ENCODE peak calls at places on chromosomes 7 and 10, in six cellular contexts. A, T, J, X, I and H are unnamed samples.

GRCh38 chr7:83475403-83475802 is 173.5 kb downstream of the SEMA3E start:
- DNase-seq in A (no peak), T (no peak), J (peak; percentile 12), X (peak; percentile 6), I (no peak), H (no peak)

GRCh38 chr7:50262916-50263690 is 41.4 kb upstream of the IKZF1 start:
- DNase-seq in A (no peak), T (no peak), J (no peak), X (no peak), I (no peak), H (no peak)

GRCh38 chr10:28732091-28732490 is 54.8 kb downstream of the BAMBI start:
- DNase-seq in A (no peak), T (no peak), J (no peak), X (no peak), I (no peak), H (no peak)

GRCh38 chr7:123460616-123461015 is 73.8 kb downstream of the IQUB start:
- DNase-seq in A (peak; percentile 87), T (no peak), J (no peak), X (no peak), I (no peak), H (no peak)

GRCh38 chr10:23694446-23694920 is 255.6 kb downstream of the OTUD1 start:
- DNase-seq in A (no peak), T (no peak), J (no peak), X (no peak), I (no peak), H (no peak)

GRCh38 chr10:80500572-80501380 is 36.9 kb upstream of the SH2D4B start:
- DNase-seq in A (peak; percentile 69), T (peak; percentile 58), J (no peak), X (no peak), I (no peak), H (peak; percentile 62)

GRCh38 chr10:22534849-22535604 is 179.4 kb downstream of the PIP4K2A start:
- DNase-seq in A (peak; percentile 46), T (no peak), J (no peak), X (no peak), I (no peak), H (no peak)

GRCh38 chr7:50853311-50853710 is 70.6 kb upstream of the GRB10 start:
- DNase-seq in A (no peak), T (no peak), J (no peak), X (no peak), I (no peak), H (no peak)

GRCh38 chr7:30585675-30586074 is 9.0 kb upstream of the GARS1 start:
- DNase-seq in A (peak; percentile 27), T (no peak), J (no peak), X (no peak), I (no peak), H (no peak)

GRCh38 chr7:132220060-132220459 is 356.2 kb downstream of the PLXNA4 start:
- DNase-seq in A (no peak), T (no peak), J (no peak), X (no peak), I (no peak), H (no peak)

GRCh38 chr10:49387029-49387428 is 8.9 kb downstream of the DRGX start:
- DNase-seq in A (peak; percentile 42), T (no peak), J (no peak), X (no peak), I (no peak), H (no peak)

GRCh38 chr10:64261092-64261491 is 739.9 kb downstream of the REEP3 start:
- DNase-seq in A (no peak), T (no peak), J (no peak), X (no peak), I (no peak), H (no peak)

GRCh38 chr10:78866731-78867554 is 201.8 kb upstream of the ZMIZ1 start:
- DNase-seq in A (no peak), T (no peak), J (no peak), X (no peak), I (no peak), H (no peak)

GRCh38 chr7:41164440-41164839 is 538.5 kb downstream of the INHBA start:
- DNase-seq in A (no peak), T (no peak), J (no peak), X (no peak), I (no peak), H (no peak)

GRCh38 chr7:45663167-45663921 is 89.2 kb downstream of the ADCY1 start:
- DNase-seq in A (peak; percentile 14), T (no peak), J (peak; percentile 7), X (peak; percentile 70), I (no peak), H (peak; percentile 52)

GRCh38 chr7:38686888-38687287 is 55.7 kb upstream of the AMPH start:
- DNase-seq in A (peak; percentile 65), T (no peak), J (no peak), X (no peak), I (no peak), H (no peak)

GRCh38 chr7:124737760-124738159 is 27.8 kb downstream of the GPR37 start:
- DNase-seq in A (no peak), T (no peak), J (no peak), X (no peak), I (no peak), H (no peak)

GRCh38 chr10:12483996-12484944 is 134.9 kb downstream of the CAMK1D start:
- DNase-seq in A (no peak), T (no peak), J (no peak), X (no peak), I (no peak), H (no peak)

GRCh38 chr7:142642316-142642715 is 107.0 kb upstream of the PRSS1 start:
- DNase-seq in A (no peak), T (no peak), J (no peak), X (no peak), I (no peak), H (no peak)

GRCh38 chr10:119209736-119210355 is 2.5 kb downstream of the GRK5 start:
- DNase-seq in A (peak; percentile 56), T (no peak), J (no peak), X (no peak), I (no peak), H (no peak)

GRCh38 chr10:118513174-118513573 is 82.3 kb downstream of the PRLHR start:
- DNase-seq in A (no peak), T (no peak), J (no peak), X (no peak), I (no peak), H (no peak)

DNA sequence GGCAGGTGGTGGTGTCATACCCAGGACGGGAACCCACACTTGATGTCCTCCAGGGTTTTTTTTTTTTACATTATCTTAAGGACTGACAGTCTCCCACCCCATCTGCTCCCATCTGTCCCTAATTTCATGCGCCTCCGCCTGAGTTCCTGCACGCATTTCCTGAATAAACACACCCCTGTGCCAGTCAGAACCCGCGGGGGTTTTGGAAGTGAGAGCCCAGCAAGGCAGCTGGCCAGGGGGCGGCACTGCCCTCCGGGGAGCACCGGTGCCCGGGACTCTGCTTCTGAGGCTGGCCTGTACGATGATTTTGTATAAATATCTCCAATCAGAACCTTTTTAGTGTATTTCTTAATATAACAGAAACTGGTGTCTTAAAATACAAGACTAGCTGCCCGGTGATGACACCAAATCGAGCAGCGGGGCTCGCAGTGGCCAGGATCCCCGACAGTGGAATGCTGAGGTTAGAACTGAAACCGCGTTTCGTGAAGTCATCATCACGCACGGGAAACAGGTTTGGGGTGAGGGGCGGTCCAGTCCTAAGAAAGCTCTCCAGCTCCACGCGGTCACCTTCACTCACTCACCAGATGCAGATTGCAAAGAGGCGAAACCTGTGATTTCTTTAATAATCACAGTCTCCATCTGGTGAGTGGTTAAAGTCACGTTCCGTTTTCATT is 19.8 kb downstream of the BNIP3 start:
- DNase-seq in A (no peak), T (no peak), J (no peak), X (no peak), I (no peak), H (no peak)
- TF ChIP-seq CTCF in A (no peak), T (no peak), J (no peak), X (no peak), I (no peak), H (no peak)

DNA sequence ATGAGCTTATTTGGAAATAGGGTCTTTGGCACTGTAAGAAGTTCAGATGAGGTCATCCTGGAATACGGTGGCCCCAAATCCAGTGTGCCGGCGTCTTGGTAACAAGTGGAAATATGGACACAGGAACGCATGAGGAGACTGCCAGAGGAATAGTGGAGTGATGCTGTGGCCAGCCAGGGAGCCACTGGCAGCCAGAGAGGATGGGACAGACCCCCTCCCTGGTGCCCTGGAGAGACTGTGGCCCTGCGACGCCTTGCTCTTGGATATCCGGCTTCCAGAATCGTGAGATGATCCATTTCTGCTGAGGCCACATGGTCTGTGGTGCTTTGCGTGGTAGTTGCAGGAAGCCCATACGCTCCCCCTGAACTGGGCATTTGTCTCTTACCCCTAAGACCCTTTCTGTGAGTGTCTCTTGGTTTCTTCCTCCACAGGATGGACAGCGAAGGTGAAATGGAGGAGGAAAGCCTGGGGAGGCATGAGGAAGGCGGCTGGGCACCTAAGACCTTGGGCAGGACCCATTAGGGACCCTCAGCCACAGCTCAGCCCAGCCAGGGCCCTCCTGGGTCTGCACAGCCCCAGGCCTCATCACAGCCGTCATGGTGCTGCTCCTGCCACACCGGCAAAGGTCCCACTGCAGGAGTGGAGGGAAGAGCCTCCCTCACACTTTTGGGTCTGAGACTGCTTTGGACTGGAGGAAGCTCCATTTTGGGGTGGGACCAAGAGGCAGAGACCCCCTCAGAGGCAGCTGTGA is 53.6 kb downstream of the INSIG1 start:
- DNase-seq in A (no peak), T (no peak), J (no peak), X (no peak), I (no peak), H (no peak)
- TF ChIP-seq CTCF in A (no peak), T (no peak), J (no peak), X (no peak), I (no peak), H (no peak)

DNA sequence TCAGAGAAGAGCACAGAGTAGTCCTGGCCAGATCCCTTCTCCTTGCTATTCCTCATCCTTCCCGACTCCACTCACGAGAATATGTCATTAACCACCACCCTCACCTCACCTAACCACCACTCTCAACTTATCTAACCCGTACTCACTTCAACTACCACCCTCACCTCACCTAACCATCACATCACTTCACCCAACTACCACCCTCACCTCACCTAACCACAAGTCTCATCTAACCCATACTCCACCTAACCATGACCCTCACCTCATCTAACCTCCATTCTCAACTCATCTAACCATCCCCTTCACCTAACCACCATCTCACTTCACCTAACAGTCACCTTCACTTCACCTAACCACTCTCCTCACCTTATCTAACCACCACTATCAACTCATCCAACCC is 85.0 kb downstream of the VIPR2 start:
- DNase-seq in A (no peak), T (no peak), J (no peak), X (no peak), I (no peak), H (no peak)
- TF ChIP-seq CTCF in A (no peak), T (no peak), J (no peak), X (no peak), I (no peak), H (no peak)

GRCh38 chr10:52064084-52064845 is 249.8 kb upstream of the DKK1 start:
- DNase-seq in A (no peak), T (no peak), J (no peak), X (no peak), I (no peak), H (no peak)

GRCh38 chr10:52071814-52072213 is 242.3 kb upstream of the DKK1 start:
- DNase-seq in A (no peak), T (no peak), J (no peak), X (no peak), I (no peak), H (no peak)

GRCh38 chr10:52068485-52068884 is 245.6 kb upstream of the DKK1 start:
- DNase-seq in A (no peak), T (no peak), J (no peak), X (no peak), I (no peak), H (no peak)

GRCh38 chr10:52063159-52063558 is 250.9 kb upstream of the DKK1 start:
- DNase-seq in A (no peak), T (no peak), J (no peak), X (no peak), I (no peak), H (no peak)

GRCh38 chr10:52066383-52066782 is 247.7 kb upstream of the DKK1 start:
- DNase-seq in A (no peak), T (no peak), J (no peak), X (no peak), I (no peak), H (no peak)
- TF ChIP-seq CTCF in A (no peak), T (no peak), J (peak; percentile 31), X (no peak), I (no peak), H (no peak)